ENCODE peak calls at places on chromosome 13, in six cellular contexts. W, Y, P, U, M and F are unnamed samples.

GRCh38 chr13:29908411-29908810 is 58.0 kb upstream of the UBL3 start:
- DNase-seq in W (no peak), Y (no peak), P (no peak), U (no peak), M (no peak), F (peak; percentile 50)

GRCh38 chr13:110250258-110250891 is 56.6 kb downstream of the COL4A1 start:
- DNase-seq in W (peak; percentile 91), Y (no peak), P (no peak), U (no peak), M (no peak), F (peak; percentile 61)

GRCh38 chr13:35179494-35179893 is 237.4 kb downstream of the NBEA start:
- DNase-seq in W (no peak), Y (no peak), P (no peak), U (no peak), M (no peak), F (no peak)

GRCh38 chr13:31846984-31847752 is 107.8 kb downstream of the RXFP2 start:
- DNase-seq in W (no peak), Y (no peak), P (no peak), U (no peak), M (no peak), F (no peak)

GRCh38 chr13:105196052-105196451 is 1339.4 kb downstream of the EFNB2 start:
- DNase-seq in W (no peak), Y (no peak), P (no peak), U (no peak), M (no peak), F (no peak)

GRCh38 chr13:28754698-28755545 is 36.2 kb upstream of the SLC46A3 start:
- DNase-seq in W (peak; percentile 55), Y (no peak), P (no peak), U (no peak), M (peak; percentile 41), F (no peak)

GRCh38 chr13:113452942-113453901 is at the start of gene ADPRHL1:
- DNase-seq in W (no peak), Y (no peak), P (no peak), U (no peak), M (no peak), F (no peak)

GRCh38 chr13:26914624-26915023 is 154.0 kb upstream of the GPR12 start:
- DNase-seq in W (no peak), Y (no peak), P (no peak), U (no peak), M (no peak), F (no peak)

GRCh38 chr13:36530861-36531590 is 98.7 kb downstream of the CCNA1 start:
- DNase-seq in W (peak; percentile 86), Y (no peak), P (no peak), U (no peak), M (no peak), F (no peak)

GRCh38 chr13:36530050-36530789 is 97.9 kb downstream of the CCNA1 start:
- DNase-seq in W (peak; percentile 82), Y (no peak), P (no peak), U (no peak), M (no peak), F (no peak)

GRCh38 chr13:36536546-36536945 is 104.3 kb downstream of the CCNA1 start:
- DNase-seq in W (no peak), Y (no peak), P (no peak), U (no peak), M (no peak), F (no peak)

GRCh38 chr13:36531746-36532486 is 99.6 kb downstream of the CCNA1 start:
- DNase-seq in W (peak; percentile 66), Y (no peak), P (no peak), U (no peak), M (no peak), F (no peak)

DNA sequence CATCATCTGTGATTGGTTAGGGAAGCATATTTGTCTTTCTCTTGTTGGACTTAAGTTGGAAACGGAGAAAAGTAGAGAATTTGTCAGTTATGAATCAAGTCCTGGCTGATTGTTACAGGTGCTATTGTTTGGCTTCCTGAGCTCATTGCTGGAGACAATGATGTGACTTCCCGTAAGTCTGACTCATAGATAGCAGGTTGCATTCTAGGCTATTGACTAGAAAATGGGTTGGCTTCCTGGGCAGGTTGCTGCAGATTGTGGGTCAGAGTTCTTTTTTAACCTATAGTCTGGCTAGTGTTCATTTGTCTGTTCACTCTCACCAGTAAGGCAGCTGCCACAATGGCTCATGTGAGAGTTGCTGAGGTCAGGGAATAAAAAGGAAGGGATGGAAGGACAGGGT is 101.5 kb downstream of the CCNA1 start:
- DNase-seq in W (peak; percentile 42), Y (no peak), P (no peak), U (no peak), M (no peak), F (no peak)
- TF ChIP-seq POLR2A in W (no peak), Y (no peak), P (no peak), U (no peak), M (no peak), F (no peak)

GRCh38 chr13:99332456-99332855 is 25.3 kb upstream of the GPR183 start:
- DNase-seq in W (peak; percentile 60), Y (no peak), P (no peak), U (no peak), M (no peak), F (no peak)

GRCh38 chr13:99330942-99331341 is 23.7 kb upstream of the GPR183 start:
- DNase-seq in W (no peak), Y (no peak), P (no peak), U (no peak), M (peak; percentile 41), F (no peak)

GRCh38 chr13:99329477-99329876 is 22.3 kb upstream of the GPR183 start:
- DNase-seq in W (no peak), Y (peak; percentile 49), P (no peak), U (no peak), M (no peak), F (no peak)

GRCh38 chr13:99335087-99335486 is 27.9 kb upstream of the GPR183 start:
- DNase-seq in W (no peak), Y (no peak), P (no peak), U (no peak), M (no peak), F (no peak)

GRCh38 chr13:99331881-99332293 is 24.7 kb upstream of the GPR183 start:
- DNase-seq in W (peak; percentile 31), Y (no peak), P (no peak), U (no peak), M (no peak), F (no peak)
- TF ChIP-seq EP300 in W (no peak), Y (no peak), P (no peak), U (no peak), M (no peak), F (no peak)

DNA sequence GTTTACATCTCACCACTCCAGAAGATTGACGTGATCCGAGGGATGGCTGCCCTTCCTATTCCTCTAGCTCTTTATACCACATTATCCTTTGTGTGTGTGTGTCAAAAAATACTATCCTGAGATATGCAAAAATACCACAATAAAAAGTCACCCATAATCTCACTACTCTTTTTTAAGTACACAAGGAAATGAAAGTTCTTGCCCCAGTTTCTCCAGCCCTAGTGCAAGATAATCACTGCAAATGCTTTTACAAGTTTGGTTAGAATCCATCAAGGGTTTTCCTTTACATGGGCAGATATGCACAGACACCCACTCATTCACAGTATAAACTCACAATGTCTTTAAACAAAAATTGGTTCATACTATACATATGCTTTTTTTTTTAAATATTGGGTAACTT is 89.3 kb downstream of the DIAPH3 start:
- DNase-seq in W (no peak), Y (no peak), P (no peak), U (no peak), M (no peak), F (no peak)
- H3K4me3 ChIP-seq in W (no peak overlapping the region), Y (no peak overlapping the region), P (no peak overlapping the region), U (no peak overlapping the region), M (no peak overlapping the region), F (no peak overlapping the region)

DNA sequence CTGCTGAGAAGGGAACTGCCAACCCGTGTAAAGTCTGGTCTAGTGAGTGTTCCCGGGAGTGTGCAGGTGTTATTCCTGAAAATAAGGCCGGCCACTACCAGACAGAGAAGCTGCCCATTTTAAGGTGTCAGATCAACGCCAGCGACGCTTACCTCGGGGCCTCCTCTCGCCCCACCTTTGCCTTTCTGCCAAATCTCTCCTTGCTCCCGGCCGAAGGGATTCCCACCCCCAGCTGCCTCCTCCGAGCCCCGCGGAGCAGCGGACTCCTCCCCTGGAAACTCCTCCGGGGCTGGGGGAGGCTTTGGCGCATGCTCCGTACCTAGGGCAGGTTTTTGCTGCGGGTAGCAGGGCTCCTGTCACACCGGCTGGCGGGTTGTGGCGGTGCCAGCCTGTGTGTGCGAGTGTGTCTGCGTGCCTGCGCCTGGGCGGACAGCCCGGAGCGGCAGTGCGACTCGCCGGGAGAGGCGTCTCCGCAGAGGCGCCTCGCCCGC is at the start of gene HS6ST3:
- DNase-seq in W (no peak), Y (peak; percentile 73), P (peak; percentile 31), U (no peak), M (no peak), F (no peak)
- TF ChIP-seq POLR2A in W (no peak), Y (no peak), P (no peak), U (no peak), M (no peak), F (no peak)

GRCh38 chr13:20814224-20814910 is 40.6 kb upstream of the EEF1AKMT1 start:
- DNase-seq in W (peak; percentile 96), Y (peak; percentile 74), P (peak; percentile 18), U (peak; percentile 60), M (no peak), F (peak; percentile 89)
- TF ChIP-seq EP300 in W (no peak), Y (no peak), P (no peak), U (no peak), M (no peak), F (peak; percentile 67)

DNA sequence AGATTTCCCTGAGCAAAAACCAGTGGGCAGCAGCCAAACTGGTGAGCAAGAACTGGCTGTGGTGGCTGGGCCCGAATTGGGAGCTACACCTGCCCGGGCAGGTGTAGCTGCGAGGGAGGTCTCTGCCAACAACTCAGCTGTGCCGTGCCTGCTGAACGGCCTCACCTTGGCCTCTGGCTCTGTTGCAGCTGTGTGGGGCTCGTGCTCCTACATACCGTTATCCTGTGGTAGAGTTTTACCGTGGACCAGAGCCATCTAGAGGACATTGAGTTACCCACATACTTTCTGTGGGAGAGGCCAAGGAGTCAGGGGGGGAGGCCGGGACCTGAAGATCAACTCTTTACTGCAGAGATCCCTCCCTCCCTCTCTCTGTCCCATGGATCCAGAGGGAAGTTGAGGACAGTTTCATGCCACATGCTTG is 113.2 kb downstream of the TM9SF2 start:
- DNase-seq in W (no peak), Y (peak; percentile 39), P (peak; percentile 50), U (peak; percentile 25), M (peak; percentile 65), F (no peak)
- H3K4me3 ChIP-seq in W (no peak overlapping the region), Y (no peak overlapping the region), P (no peak overlapping the region), U (no peak overlapping the region), M (no peak overlapping the region), F (no peak overlapping the region)

GRCh38 chr13:40064723-40065122 is 409.3 kb downstream of the COG6 start:
- DNase-seq in W (no peak), Y (no peak), P (peak; percentile 5), U (no peak), M (no peak), F (no peak)

GRCh38 chr13:40063278-40063698 is 407.8 kb downstream of the COG6 start:
- DNase-seq in W (peak; percentile 74), Y (no peak), P (no peak), U (no peak), M (no peak), F (no peak)

GRCh38 chr13:40064154-40064713 is 408.8 kb downstream of the COG6 start:
- DNase-seq in W (peak; percentile 29), Y (no peak), P (no peak), U (no peak), M (no peak), F (no peak)

GRCh38 chr13:40061466-40062450 is 406.3 kb downstream of the COG6 start:
- DNase-seq in W (peak; percentile 80), Y (no peak), P (no peak), U (no peak), M (no peak), F (no peak)

GRCh38 chr13:40063743-40064142 is 408.3 kb downstream of the COG6 start:
- DNase-seq in W (peak; percentile 62), Y (peak; percentile 41), P (no peak), U (no peak), M (no peak), F (no peak)
- TF ChIP-seq POLR2A in W (no peak), Y (no peak), P (no peak), U (no peak), M (no peak), F (no peak)